ENCODE peak calls at places on chromosome 16, in seven cellular contexts. One of them, this sample, is unnamed.

GRCh38 chr16:69707920-69708683 is 18.3 kb downstream of the NQO1 start:
- DNase-seq in H1: peak
- DNase-seq in K562: no peak
- DNase-seq in HCT116: no peak
- DNase-seq in GM12878: no peak
- DNase-seq in WTC11: no peak
- DNase-seq in HepG2: no peak
- DNase-seq in this sample: no peak

GRCh38 chr16:67539271-67539670 is 10.6 kb downstream of the RIPOR1 start:
- DNase-seq in H1: no peak
- DNase-seq in GM12878: no peak
- DNase-seq in HCT116: no peak
- DNase-seq in HepG2: no peak
- DNase-seq in K562: no peak
- DNase-seq in WTC11: no peak
- DNase-seq in this sample: no peak

GRCh38 chr16:14409563-14409962 is 220.5 kb downstream of the PARN start:
- DNase-seq in HCT116: no peak
- DNase-seq in H1: no peak
- DNase-seq in K562: no peak
- DNase-seq in WTC11: no peak
- DNase-seq in HepG2: peak
- DNase-seq in GM12878: no peak
- DNase-seq in this sample: no peak

GRCh38 chr16:55056585-55057520 is 126.2 kb downstream of the IRX5 start:
- DNase-seq in GM12878: no peak
- DNase-seq in H1: peak
- DNase-seq in HepG2: no peak
- DNase-seq in K562: no peak
- DNase-seq in WTC11: peak
- DNase-seq in HCT116: no peak
- DNase-seq in this sample: peak

GRCh38 chr16:18983565-18984424 is at the start of gene TMC7:
- DNase-seq in WTC11: peak
- DNase-seq in HepG2: peak
- DNase-seq in H1: peak
- DNase-seq in GM12878: no peak
- DNase-seq in K562: peak
- DNase-seq in HCT116: peak
- DNase-seq in this sample: peak

GRCh38 chr16:9047689-9048301 is 43.6 kb upstream of the HAPSTR1 start:
- DNase-seq in H1: peak
- DNase-seq in HCT116: peak
- DNase-seq in K562: peak
- DNase-seq in HepG2: peak
- DNase-seq in GM12878: peak
- DNase-seq in WTC11: peak
- DNase-seq in this sample: peak

GRCh38 chr16:23807028-23807427 is 28.8 kb upstream of the PRKCB start:
- DNase-seq in HCT116: no peak
- DNase-seq in GM12878: no peak
- DNase-seq in K562: no peak
- DNase-seq in WTC11: no peak
- DNase-seq in HepG2: no peak
- DNase-seq in H1: no peak
- DNase-seq in this sample: no peak

GRCh38 chr16:48041861-48042435 is 113.8 kb downstream of the ABCC12 start:
- DNase-seq in H1: no peak
- DNase-seq in K562: peak
- DNase-seq in WTC11: peak
- DNase-seq in GM12878: no peak
- DNase-seq in HCT116: peak
- DNase-seq in HepG2: peak
- DNase-seq in this sample: peak

GRCh38 chr16:10600792-10601443 is 20.5 kb upstream of the EMP2 start:
- DNase-seq in H1: no peak
- DNase-seq in HCT116: no peak
- DNase-seq in GM12878: no peak
- DNase-seq in HepG2: no peak
- DNase-seq in K562: no peak
- DNase-seq in WTC11: no peak
- DNase-seq in this sample: no peak

GRCh38 chr16:56684256-56684925 is 2.1 kb downstream of the MT1X start:
- DNase-seq in WTC11: no peak
- DNase-seq in H1: no peak
- DNase-seq in HCT116: no peak
- DNase-seq in GM12878: no peak
- DNase-seq in K562: no peak
- DNase-seq in HepG2: no peak
- DNase-seq in this sample: no peak

GRCh38 chr16:10828851-10829331 is 10.3 kb upstream of the TVP23A start:
- DNase-seq in HCT116: no peak
- DNase-seq in K562: no peak
- DNase-seq in H1: peak
- DNase-seq in GM12878: no peak
- DNase-seq in WTC11: no peak
- DNase-seq in HepG2: no peak
- DNase-seq in this sample: no peak

GRCh38 chr16:66521951-66522771 is 27.8 kb downstream of the TK2 start:
- DNase-seq in H1: no peak
- DNase-seq in HCT116: peak
- DNase-seq in HepG2: no peak
- DNase-seq in K562: peak
- DNase-seq in WTC11: no peak
- DNase-seq in GM12878: peak
- DNase-seq in this sample: no peak

GRCh38 chr16:9808210-9808609 is 374.0 kb downstream of the GRIN2A start:
- DNase-seq in H1: no peak
- DNase-seq in K562: no peak
- DNase-seq in GM12878: no peak
- DNase-seq in WTC11: no peak
- DNase-seq in HepG2: no peak
- DNase-seq in HCT116: no peak
- DNase-seq in this sample: no peak

GRCh38 chr16:24255446-24256352 is at the start of gene CACNG3:
- DNase-seq in WTC11: peak
- DNase-seq in GM12878: no peak
- DNase-seq in K562: peak
- DNase-seq in H1: peak
- DNase-seq in HepG2: peak
- DNase-seq in HCT116: no peak
- DNase-seq in this sample: peak

GRCh38 chr16:56862776-56863175 is 2.2 kb upstream of the SLC12A3 start:
- DNase-seq in K562: no peak
- DNase-seq in HepG2: no peak
- DNase-seq in H1: no peak
- DNase-seq in WTC11: no peak
- DNase-seq in GM12878: no peak
- DNase-seq in HCT116: no peak
- DNase-seq in this sample: no peak

GRCh38 chr16:588639-588888 is 1.3 kb upstream of the RAB40C start:
- DNase-seq in H1: peak
- DNase-seq in GM12878: no peak
- DNase-seq in HepG2: no peak
- DNase-seq in HCT116: no peak
- DNase-seq in WTC11: peak
- DNase-seq in K562: no peak
- DNase-seq in this sample: peak

GRCh38 chr16:88346680-88347505 is 35.9 kb upstream of the ZNF469 start:
- DNase-seq in H1: no peak
- DNase-seq in GM12878: no peak
- DNase-seq in K562: no peak
- DNase-seq in WTC11: no peak
- DNase-seq in HepG2: no peak
- DNase-seq in HCT116: no peak
- DNase-seq in this sample: no peak

GRCh38 chr16:70253291-70254094 is 1.8 kb upstream of the EXOSC6 start:
- DNase-seq in H1: peak
- DNase-seq in HepG2: peak
- DNase-seq in WTC11: peak
- DNase-seq in HCT116: peak
- DNase-seq in K562: peak
- DNase-seq in GM12878: no peak
- DNase-seq in this sample: peak

GRCh38 chr16:48136547-48137360 is 19.0 kb downstream of the ABCC12 start:
- DNase-seq in HepG2: no peak
- DNase-seq in WTC11: no peak
- DNase-seq in K562: peak
- DNase-seq in HCT116: no peak
- DNase-seq in GM12878: no peak
- DNase-seq in H1: no peak
- DNase-seq in this sample: no peak

GRCh38 chr16:73253922-73254480 is 206.1 kb upstream of the ZFHX3 start:
- DNase-seq in HCT116: no peak
- DNase-seq in WTC11: no peak
- DNase-seq in K562: no peak
- DNase-seq in GM12878: no peak
- DNase-seq in HepG2: no peak
- DNase-seq in H1: no peak
- DNase-seq in this sample: no peak

DNA sequence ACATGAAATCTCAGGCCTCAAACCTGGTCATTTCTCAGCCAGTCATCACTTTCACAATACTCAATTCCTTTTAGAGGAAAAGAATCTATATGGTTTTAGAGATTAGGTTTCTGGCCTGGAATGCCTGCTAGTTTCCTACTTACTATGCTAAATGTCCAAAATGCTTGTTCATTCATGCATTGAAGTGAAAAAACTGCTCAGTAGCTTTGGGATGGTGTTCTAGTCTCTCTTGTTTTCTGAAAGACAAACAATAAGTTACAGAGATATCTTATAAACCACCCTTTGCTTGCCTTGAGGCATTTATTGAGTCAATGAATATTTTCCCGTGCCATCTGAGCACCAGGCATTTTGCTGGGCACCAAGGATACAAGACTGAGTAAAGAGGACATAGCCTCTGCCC is 1146.5 kb upstream of the GOT2 start:
- DNase-seq in GM12878: no peak
- DNase-seq in WTC11: no peak
- DNase-seq in H1: no peak
- DNase-seq in HCT116: no peak
- DNase-seq in K562: no peak
- DNase-seq in HepG2: no peak
- DNase-seq in this sample: no peak
- TF ChIP-seq SP1 in GM12878: no peak
- TF ChIP-seq SP1 in WTC11: no peak
- TF ChIP-seq SP1 in H1: no peak
- TF ChIP-seq SP1 in HCT116: no peak
- TF ChIP-seq SP1 in K562: no peak
- TF ChIP-seq SP1 in HepG2: no peak
- TF ChIP-seq SP1 in this sample: no peak

DNA sequence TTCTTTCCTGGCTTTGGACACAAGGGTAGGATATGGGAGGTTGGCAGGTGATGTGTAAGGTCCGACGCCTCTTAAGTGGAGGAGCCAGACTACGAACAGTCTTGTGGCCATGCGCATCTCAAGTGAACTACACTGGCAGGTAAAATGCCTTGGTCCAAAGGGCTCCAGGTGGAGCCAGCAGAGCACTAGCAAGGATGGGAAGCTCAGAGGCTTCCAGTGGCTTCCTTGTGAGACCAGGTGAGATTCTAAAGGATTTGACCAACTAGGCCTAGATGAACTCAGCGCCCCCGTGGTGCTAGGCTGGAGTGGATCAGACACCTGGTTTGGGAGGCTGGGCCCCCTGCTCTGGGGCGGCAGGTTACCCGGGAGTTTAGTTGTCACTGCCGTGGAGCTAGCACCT is 984 bp upstream of the RPS2 start:
- DNase-seq in WTC11: no peak
- DNase-seq in GM12878: no peak
- DNase-seq in H1: no peak
- DNase-seq in HCT116: no peak
- DNase-seq in K562: no peak
- DNase-seq in HepG2: no peak
- DNase-seq in this sample: no peak
- TF ChIP-seq SP1 in WTC11: no peak
- TF ChIP-seq SP1 in GM12878: no peak
- TF ChIP-seq SP1 in H1: no peak
- TF ChIP-seq SP1 in HCT116: no peak
- TF ChIP-seq SP1 in K562: peak
- TF ChIP-seq SP1 in HepG2: no peak
- TF ChIP-seq SP1 in this sample: no peak

GRCh38 chr16:7351572-7351971 is 18.9 kb downstream of the RBFOX1 start:
- DNase-seq in HepG2: no peak
- DNase-seq in K562: no peak
- DNase-seq in HCT116: no peak
- DNase-seq in GM12878: no peak
- DNase-seq in WTC11: no peak
- DNase-seq in H1: no peak
- DNase-seq in this sample: no peak

GRCh38 chr16:7361416-7362129 is 28.9 kb downstream of the RBFOX1 start:
- DNase-seq in GM12878: no peak
- DNase-seq in WTC11: no peak
- DNase-seq in HCT116: no peak
- DNase-seq in H1: no peak
- DNase-seq in K562: no peak
- DNase-seq in HepG2: no peak
- DNase-seq in this sample: no peak

GRCh38 chr16:7350801-7351200 is 18.2 kb downstream of the RBFOX1 start:
- DNase-seq in HepG2: no peak
- DNase-seq in GM12878: no peak
- DNase-seq in K562: no peak
- DNase-seq in HCT116: no peak
- DNase-seq in WTC11: no peak
- DNase-seq in H1: no peak
- DNase-seq in this sample: no peak

GRCh38 chr16:7352114-7352513 is 19.5 kb downstream of the RBFOX1 start:
- DNase-seq in GM12878: no peak
- DNase-seq in K562: no peak
- DNase-seq in HCT116: no peak
- DNase-seq in HepG2: no peak
- DNase-seq in WTC11: no peak
- DNase-seq in H1: no peak
- DNase-seq in this sample: no peak

GRCh38 chr16:7355758-7356157 is 23.1 kb downstream of the RBFOX1 start:
- DNase-seq in GM12878: no peak
- DNase-seq in HCT116: no peak
- DNase-seq in HepG2: no peak
- DNase-seq in K562: no peak
- DNase-seq in WTC11: no peak
- DNase-seq in H1: no peak
- DNase-seq in this sample: no peak
- TF ChIP-seq SP1 in GM12878: no peak
- TF ChIP-seq SP1 in HCT116: no peak
- TF ChIP-seq SP1 in HepG2: no peak
- TF ChIP-seq SP1 in K562: no peak
- TF ChIP-seq SP1 in WTC11: no peak
- TF ChIP-seq SP1 in H1: no peak
- TF ChIP-seq SP1 in this sample: no peak

DNA sequence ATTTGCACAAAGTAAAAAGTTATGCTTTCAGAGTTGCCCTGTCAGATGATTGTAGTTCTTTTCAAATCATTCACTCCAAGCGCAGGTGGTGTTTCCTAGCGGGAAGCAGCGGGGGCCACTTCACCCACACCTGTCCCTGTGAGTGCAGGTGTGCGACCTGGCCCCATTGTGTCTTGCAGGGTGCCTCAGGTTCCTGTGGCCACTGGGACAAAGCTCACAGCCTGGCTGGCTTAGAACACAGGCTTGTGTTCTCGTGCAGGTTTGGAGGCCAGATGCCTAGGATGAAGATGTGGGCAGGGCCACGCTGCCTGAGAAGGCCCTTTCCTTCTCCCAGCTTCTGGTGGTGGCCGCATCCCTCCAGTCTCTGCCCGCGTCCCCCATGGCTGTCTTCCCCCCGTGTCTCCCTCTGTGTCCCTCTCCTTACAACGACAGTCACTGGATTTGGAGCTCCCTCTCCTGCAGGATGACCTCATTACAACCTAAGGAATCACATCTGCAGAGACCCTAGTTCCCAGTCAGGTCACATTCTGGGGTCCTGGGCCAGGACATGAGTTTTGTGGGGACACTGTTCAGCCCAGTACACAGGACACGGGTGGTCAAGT is 90.5 kb downstream of the NPIPB11 start:
- DNase-seq in H1: no peak
- DNase-seq in GM12878: no peak
- DNase-seq in HCT116: no peak
- DNase-seq in WTC11: no peak
- DNase-seq in HepG2: no peak
- DNase-seq in K562: no peak
- DNase-seq in this sample: no peak
- TF ChIP-seq SP1 in H1: no peak
- TF ChIP-seq SP1 in GM12878: no peak
- TF ChIP-seq SP1 in HCT116: no peak
- TF ChIP-seq SP1 in WTC11: no peak
- TF ChIP-seq SP1 in HepG2: no peak
- TF ChIP-seq SP1 in K562: no peak
- TF ChIP-seq SP1 in this sample: no peak